ENCODE peak calls at places on chromosomes 4 and X, in five cellular contexts. One of them, this sample, is unnamed. For H3K4me1, the result is how much of the 10 kb centered on the place peaks cover.

GRCh38 chr4:62898115-62898514 is 1511.1 kb downstream of the TECRL start:
- DNase-seq in body of pancreas: no peak
- DNase-seq in tibial nerve: no peak
- DNase-seq in breast epithelium: no peak
- DNase-seq in IMR-90: no peak
- DNase-seq in this sample: no peak

GRCh38 chr4:93232883-93233282 is 595.7 kb upstream of the ATOH1 start:
- DNase-seq in body of pancreas: no peak
- DNase-seq in tibial nerve: no peak
- DNase-seq in breast epithelium: no peak
- DNase-seq in IMR-90: no peak
- DNase-seq in this sample: no peak

GRCh38 chrX:13764765-13765164 is 30.2 kb downstream of the OFD1 start:
- DNase-seq in body of pancreas: peak
- DNase-seq in tibial nerve: no peak
- DNase-seq in breast epithelium: no peak
- DNase-seq in IMR-90: no peak
- DNase-seq in this sample: no peak

GRCh38 chrX:123756320-123756719 is 23.5 kb upstream of the THOC2 start:
- DNase-seq in body of pancreas: no peak
- DNase-seq in tibial nerve: no peak
- DNase-seq in breast epithelium: no peak
- DNase-seq in IMR-90: peak
- DNase-seq in this sample: no peak

GRCh38 chr4:3346146-3346545 is 53.3 kb downstream of the RGS12 start:
- DNase-seq in body of pancreas: peak
- DNase-seq in tibial nerve: no peak
- DNase-seq in breast epithelium: no peak
- DNase-seq in IMR-90: peak
- DNase-seq in this sample: peak

GRCh38 chrX:154730271-154730883 is 20.5 kb downstream of the GAB3 start:
- DNase-seq in body of pancreas: peak
- DNase-seq in tibial nerve: no peak
- DNase-seq in breast epithelium: no peak
- DNase-seq in IMR-90: peak
- DNase-seq in this sample: peak

GRCh38 chrX:75155830-75156525 is at the start of gene ABCB7:
- DNase-seq in body of pancreas: peak
- DNase-seq in tibial nerve: peak
- DNase-seq in breast epithelium: no peak
- DNase-seq in IMR-90: peak
- DNase-seq in this sample: peak

GRCh38 chr4:81635747-81636146 is 164.0 kb upstream of the RASGEF1B start:
- DNase-seq in body of pancreas: peak
- DNase-seq in tibial nerve: peak
- DNase-seq in breast epithelium: no peak
- DNase-seq in IMR-90: no peak
- DNase-seq in this sample: peak

GRCh38 chrX:33434256-33435092 is 223.1 kb upstream of the DMD start:
- DNase-seq in body of pancreas: peak
- DNase-seq in tibial nerve: peak
- DNase-seq in breast epithelium: peak
- DNase-seq in IMR-90: peak
- DNase-seq in this sample: peak

GRCh38 chrX:36609653-36610585 is 398.2 kb upstream of the FAM47C start:
- DNase-seq in body of pancreas: no peak
- DNase-seq in tibial nerve: no peak
- DNase-seq in breast epithelium: no peak
- DNase-seq in IMR-90: peak
- DNase-seq in this sample: no peak

GRCh38 chrX:68500105-68500504 is 1.3 kb downstream of the YIPF6 start:
- DNase-seq in body of pancreas: no peak
- DNase-seq in tibial nerve: no peak
- DNase-seq in breast epithelium: no peak
- DNase-seq in IMR-90: no peak
- DNase-seq in this sample: no peak

GRCh38 chrX:68506649-68507048 is 7.8 kb downstream of the YIPF6 start:
- DNase-seq in body of pancreas: no peak
- DNase-seq in tibial nerve: no peak
- DNase-seq in breast epithelium: no peak
- DNase-seq in IMR-90: no peak
- DNase-seq in this sample: no peak

GRCh38 chrX:68503830-68504229 is 5.0 kb downstream of the YIPF6 start:
- DNase-seq in body of pancreas: no peak
- DNase-seq in tibial nerve: no peak
- DNase-seq in breast epithelium: no peak
- DNase-seq in IMR-90: peak
- DNase-seq in this sample: no peak

GRCh38 chrX:68508799-68509198 is 9.9 kb downstream of the YIPF6 start:
- DNase-seq in body of pancreas: no peak
- DNase-seq in tibial nerve: no peak
- DNase-seq in breast epithelium: no peak
- DNase-seq in IMR-90: no peak
- DNase-seq in this sample: no peak

GRCh38 chrX:68504237-68504636 is 5.4 kb downstream of the YIPF6 start:
- DNase-seq in body of pancreas: no peak
- DNase-seq in tibial nerve: no peak
- DNase-seq in breast epithelium: no peak
- DNase-seq in IMR-90: peak
- DNase-seq in this sample: no peak
- TF ChIP-seq POLR2A in body of pancreas: no peak
- TF ChIP-seq POLR2A in tibial nerve: no peak
- TF ChIP-seq POLR2A in breast epithelium: no peak
- TF ChIP-seq POLR2A in IMR-90: no peak
- TF ChIP-seq POLR2A in this sample: no peak

GRCh38 chrX:136528645-136529315 is 3.2 kb upstream of the VGLL1 start:
- DNase-seq in body of pancreas: no peak
- DNase-seq in tibial nerve: no peak
- DNase-seq in breast epithelium: no peak
- DNase-seq in IMR-90: no peak
- DNase-seq in this sample: no peak
- H3K4me1 ChIP-seq in body of pancreas: under half
- H3K4me1 ChIP-seq in tibial nerve: under half
- H3K4me1 ChIP-seq in breast epithelium: under half
- H3K4me1 ChIP-seq in IMR-90: under half
- H3K4me1 ChIP-seq in this sample: under half

DNA sequence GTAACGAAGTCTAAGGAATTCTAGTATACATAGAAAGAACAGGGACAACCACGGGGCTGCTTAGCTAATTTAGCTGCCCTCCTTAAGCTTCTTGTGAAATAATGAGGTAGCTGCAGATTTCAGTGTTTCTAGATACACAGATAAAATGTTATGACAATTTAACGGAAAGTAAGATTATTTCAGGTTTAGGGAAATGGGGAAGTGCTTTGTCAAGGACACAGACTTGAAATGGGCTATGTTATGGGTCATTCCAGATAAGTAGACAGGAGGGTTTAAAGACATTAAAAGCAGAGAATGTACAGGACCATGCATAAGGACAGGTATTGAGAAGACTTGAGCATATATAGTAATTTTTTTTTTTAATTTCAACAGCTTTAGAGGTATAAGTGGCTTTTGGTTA is 34.2 kb upstream of the ZNF518B start:
- DNase-seq in body of pancreas: no peak
- DNase-seq in tibial nerve: no peak
- DNase-seq in breast epithelium: no peak
- DNase-seq in IMR-90: no peak
- DNase-seq in this sample: no peak
- TF ChIP-seq POLR2A in body of pancreas: no peak
- TF ChIP-seq POLR2A in tibial nerve: no peak
- TF ChIP-seq POLR2A in breast epithelium: no peak
- TF ChIP-seq POLR2A in IMR-90: no peak
- TF ChIP-seq POLR2A in this sample: no peak

DNA sequence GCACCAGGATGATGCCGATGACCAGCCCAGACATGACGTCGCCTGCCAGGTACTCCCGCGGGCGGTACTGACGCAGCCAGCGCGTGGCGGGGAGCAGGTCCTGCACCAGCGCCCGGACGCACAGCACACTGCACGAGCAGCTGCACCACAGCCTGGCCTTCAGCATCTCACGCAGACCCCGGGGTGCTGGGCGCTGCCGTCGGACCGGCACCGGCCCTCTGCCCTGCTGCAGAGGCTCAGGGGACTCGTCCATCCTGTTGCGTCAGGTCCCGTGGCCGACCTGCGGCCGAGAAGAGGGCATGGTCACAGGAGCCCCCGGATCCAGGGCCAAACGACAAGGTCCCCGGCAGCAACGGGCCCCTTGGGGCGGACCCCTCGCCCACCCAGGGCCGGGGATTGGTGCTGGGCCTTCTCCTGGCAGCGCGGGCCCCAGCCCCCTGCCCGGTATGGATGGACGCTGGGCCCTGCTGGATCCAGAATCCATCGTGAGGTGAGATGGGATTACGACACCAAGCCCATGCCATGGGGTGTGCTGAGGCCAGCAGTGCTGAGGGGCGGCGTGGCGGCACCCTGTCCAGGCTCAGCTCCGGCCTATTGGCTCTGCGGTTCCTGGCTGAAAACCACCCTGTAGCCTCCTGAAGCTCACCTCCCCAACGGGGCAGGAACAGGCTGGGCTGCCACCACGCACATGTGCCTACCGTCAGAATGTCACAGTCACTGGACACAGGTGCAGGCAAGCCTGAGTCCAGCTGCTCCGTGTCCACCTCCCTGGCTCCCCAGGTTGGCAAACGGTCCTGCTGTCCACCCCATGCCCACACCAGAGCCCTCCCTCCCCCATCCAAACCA is 1.5 kb downstream of the SLC26A1 start:
- DNase-seq in body of pancreas: no peak
- DNase-seq in tibial nerve: no peak
- DNase-seq in breast epithelium: no peak
- DNase-seq in IMR-90: no peak
- DNase-seq in this sample: no peak
- H3K4me1 ChIP-seq in body of pancreas: under half
- H3K4me1 ChIP-seq in tibial nerve: under half
- H3K4me1 ChIP-seq in breast epithelium: under half
- H3K4me1 ChIP-seq in IMR-90: under half
- H3K4me1 ChIP-seq in this sample: under half

DNA sequence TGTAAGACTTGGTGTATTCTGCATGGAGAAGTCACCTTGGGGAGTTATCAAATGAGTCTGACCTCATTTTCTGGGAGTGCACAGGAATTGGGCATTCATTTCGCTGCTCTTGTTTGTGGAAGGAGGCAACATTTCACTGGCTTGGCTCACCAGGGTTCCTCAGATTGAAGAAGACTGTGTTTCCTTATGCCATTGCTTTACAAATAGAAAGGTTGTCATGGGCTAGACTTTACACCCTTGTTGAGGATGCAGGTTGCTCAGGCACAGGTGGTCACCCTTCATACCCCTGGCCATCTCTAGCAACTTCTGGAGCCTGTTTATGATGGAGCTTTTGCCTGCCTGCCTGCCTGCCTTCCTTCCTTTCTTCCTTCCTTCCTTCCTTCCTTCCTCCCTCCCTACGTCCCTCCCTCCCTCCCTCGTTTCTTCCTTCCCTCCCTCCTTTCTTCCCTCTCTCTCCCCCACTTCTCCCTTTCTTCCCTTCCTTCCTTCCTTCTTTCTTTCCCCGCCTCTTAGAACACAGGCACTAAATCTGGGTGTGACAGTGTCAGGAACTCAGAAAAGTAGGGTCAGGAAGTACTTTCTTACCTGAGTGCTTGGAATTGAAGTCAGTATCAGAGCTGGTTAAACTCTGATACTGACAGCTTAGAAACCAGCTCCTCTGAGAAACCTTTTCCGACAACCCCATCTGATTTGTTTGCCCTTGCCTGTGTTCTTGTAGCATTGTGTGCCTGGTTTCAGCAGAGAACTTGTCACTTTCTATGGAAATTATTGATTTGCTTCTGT is 114.2 kb downstream of the AASDH start:
- DNase-seq in body of pancreas: no peak
- DNase-seq in tibial nerve: no peak
- DNase-seq in breast epithelium: no peak
- DNase-seq in IMR-90: no peak
- DNase-seq in this sample: no peak
- TF ChIP-seq POLR2A in body of pancreas: no peak
- TF ChIP-seq POLR2A in tibial nerve: no peak
- TF ChIP-seq POLR2A in breast epithelium: no peak
- TF ChIP-seq POLR2A in IMR-90: no peak
- TF ChIP-seq POLR2A in this sample: no peak

GRCh38 chrX:68109162-68109561 is 324.1 kb downstream of the OPHN1 start:
- DNase-seq in body of pancreas: no peak
- DNase-seq in tibial nerve: no peak
- DNase-seq in breast epithelium: no peak
- DNase-seq in IMR-90: no peak
- DNase-seq in this sample: no peak

GRCh38 chrX:68112321-68112720 is 321.0 kb downstream of the OPHN1 start:
- DNase-seq in body of pancreas: no peak
- DNase-seq in tibial nerve: no peak
- DNase-seq in breast epithelium: no peak
- DNase-seq in IMR-90: peak
- DNase-seq in this sample: no peak

GRCh38 chrX:68114573-68115199 is 318.6 kb downstream of the OPHN1 start:
- DNase-seq in body of pancreas: no peak
- DNase-seq in tibial nerve: no peak
- DNase-seq in breast epithelium: no peak
- DNase-seq in IMR-90: peak
- DNase-seq in this sample: no peak

GRCh38 chrX:68113837-68114572 is 319.3 kb downstream of the OPHN1 start:
- DNase-seq in body of pancreas: no peak
- DNase-seq in tibial nerve: no peak
- DNase-seq in breast epithelium: no peak
- DNase-seq in IMR-90: no peak
- DNase-seq in this sample: no peak
- H3K4me1 ChIP-seq in body of pancreas: under half
- H3K4me1 ChIP-seq in tibial nerve: under half
- H3K4me1 ChIP-seq in breast epithelium: under half
- H3K4me1 ChIP-seq in IMR-90: under half
- H3K4me1 ChIP-seq in this sample: under half

This sample was measured in adrenal gland.